ENCODE peak calls at places on chromosomes 7 and 10, in ten cellular contexts. C, L, M, W, X, E, I, Z, O and T are unnamed samples.

GRCh38 chr7:4851459-4852422 is 10.1 kb downstream of the PAPOLB start:
- DNase-seq in O (no peak), C (no peak), X (peak; percentile 73), E (no peak), M (no peak), W (no peak), L (no peak), I (no peak), Z (peak; percentile 14), T (no peak)

GRCh38 chr7:70142247-70142932 is 544.1 kb downstream of the AUTS2 start:
- DNase-seq in M (no peak), E (no peak), W (no peak), I (no peak), X (no peak), O (no peak), Z (no peak), C (no peak), L (no peak), T (no peak)

GRCh38 chr7:106464169-106464568 is 179.4 kb upstream of the NAMPT start:
- DNase-seq in O (no peak), W (no peak), I (no peak), L (no peak), C (no peak), X (no peak), Z (no peak), E (no peak), M (no peak), T (no peak)

GRCh38 chr10:63671317-63671937 is 150.2 kb downstream of the REEP3 start:
- DNase-seq in M (no peak), X (no peak), W (no peak), E (no peak), O (no peak), C (no peak), Z (no peak), I (no peak), L (no peak), T (no peak)

GRCh38 chr7:157683251-157684156 is 346.7 kb downstream of the DNAJB6 start:
- DNase-seq in I (peak; percentile 31), E (no peak), L (no peak), M (no peak), O (no peak), Z (peak; percentile 36), W (no peak), C (no peak), X (no peak), T (no peak)

GRCh38 chr7:25194036-25194435 is 34.2 kb downstream of the NPVF start:
- DNase-seq in O (no peak), M (no peak), Z (no peak), X (no peak), I (no peak), E (no peak), L (no peak), C (no peak), W (no peak), T (no peak)

GRCh38 chr7:77565917-77566316 is 28.8 kb downstream of the PTPN12 start:
- DNase-seq in L (no peak), C (no peak), W (no peak), X (peak; percentile 14), Z (no peak), I (no peak), O (no peak), E (no peak), M (no peak), T (no peak)

GRCh38 chr10:111200505-111201186 is 123.8 kb downstream of the ADRA2A start:
- DNase-seq in Z (no peak), I (no peak), W (peak; percentile 81), L (no peak), M (no peak), C (no peak), E (no peak), X (no peak), O (no peak), T (no peak)

GRCh38 chr7:85183296-85183695 is 3.6 kb downstream of the SEMA3D start:
- DNase-seq in W (no peak), C (no peak), M (no peak), O (no peak), L (no peak), I (no peak), Z (no peak), E (no peak), X (no peak), T (no peak)

GRCh38 chr10:78255796-78256638 is 222.4 kb downstream of the RPS24 start:
- DNase-seq in X (peak; percentile 95), I (no peak), W (peak; percentile 58), Z (peak; percentile 87), M (no peak), C (peak; percentile 13), L (no peak), E (no peak), O (no peak), T (peak; percentile 43)

GRCh38 chr10:12417341-12417740 is 68.0 kb downstream of the CAMK1D start:
- DNase-seq in X (no peak), O (no peak), Z (no peak), E (no peak), M (no peak), I (no peak), W (no peak), C (no peak), L (no peak), T (no peak)

DNA sequence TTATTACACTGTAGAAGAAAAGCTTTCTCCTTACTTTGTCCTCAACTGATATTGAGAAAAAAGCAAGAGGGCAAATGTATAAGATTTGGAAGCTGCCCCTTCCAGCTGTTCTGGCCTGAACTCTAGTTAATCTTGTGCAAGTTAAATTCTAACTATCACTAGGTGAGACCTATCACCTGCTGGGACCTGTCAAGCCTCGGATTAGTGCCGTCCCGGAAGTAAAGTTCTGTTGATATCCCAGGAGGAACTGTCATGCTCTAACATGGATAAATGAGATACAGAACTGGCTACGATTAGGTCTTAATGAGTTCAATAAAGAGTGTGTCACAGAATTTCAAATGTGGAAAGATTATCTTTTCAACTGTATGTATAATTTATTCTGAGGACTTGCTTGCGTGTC is 1.2 kb upstream of the BPGM start:
- DNase-seq in C (no peak), X (no peak), W (no peak), O (no peak), M (no peak), E (no peak), I (no peak), L (no peak), Z (no peak), T (no peak)
- H3K27ac ChIP-seq in C (peak overlapping the region; percentile 78), X (peak overlapping the region; percentile 76), W (peak overlapping the region; percentile 76), O (peak overlapping the region; percentile 90), M (peak overlapping the region; percentile 77), E (no peak overlapping the region), I (no peak overlapping the region), L (peak overlapping the region; percentile 85), Z (peak overlapping the region; percentile 72), T (no peak overlapping the region)

GRCh38 chr7:150324366-150324961 is 1.1 kb upstream of the ACTR3C start:
- DNase-seq in W (peak; percentile 37), I (no peak), M (no peak), O (no peak), X (no peak), L (no peak), Z (peak; percentile 56), C (no peak), E (no peak), T (no peak)
- H3K27ac ChIP-seq in W (peak overlapping the region; percentile 99), I (no peak overlapping the region), M (peak overlapping the region; percentile 58), O (peak overlapping the region; percentile 80), X (no peak overlapping the region), L (no peak overlapping the region), Z (no peak overlapping the region), C (no peak overlapping the region), E (no peak overlapping the region), T (peak overlapping the region; percentile 52)

GRCh38 chr7:135389971-135390370 is 119.9 kb downstream of the CNOT4 start:
- DNase-seq in Z (no peak), M (no peak), I (no peak), W (no peak), C (no peak), X (no peak), L (no peak), O (no peak), E (no peak), T (no peak)

GRCh38 chr7:135390829-135391228 is 119.1 kb downstream of the CNOT4 start:
- DNase-seq in Z (no peak), X (no peak), O (no peak), C (no peak), L (no peak), I (no peak), W (peak; percentile 15), E (no peak), M (no peak), T (no peak)

GRCh38 chr7:135391514-135391913 is 118.4 kb downstream of the CNOT4 start:
- DNase-seq in Z (no peak), E (no peak), C (no peak), I (no peak), L (no peak), M (no peak), W (no peak), O (no peak), X (no peak), T (no peak)

GRCh38 chr7:135388616-135389015 is 121.3 kb downstream of the CNOT4 start:
- DNase-seq in O (no peak), X (no peak), E (no peak), M (no peak), C (no peak), I (no peak), W (no peak), Z (no peak), L (no peak), T (no peak)

GRCh38 chr7:135392701-135393100 is 117.2 kb downstream of the CNOT4 start:
- DNase-seq in O (no peak), E (no peak), L (no peak), Z (no peak), X (no peak), I (no peak), M (no peak), C (no peak), W (no peak), T (no peak)
- H3K27ac ChIP-seq in O (no peak overlapping the region), E (no peak overlapping the region), L (no peak overlapping the region), Z (no peak overlapping the region), X (no peak overlapping the region), I (no peak overlapping the region), M (no peak overlapping the region), C (no peak overlapping the region), W (no peak overlapping the region), T (no peak overlapping the region)

GRCh38 chr10:6274040-6274439 is 71.3 kb downstream of the PFKFB3 start:
- DNase-seq in Z (no peak), L (no peak), C (no peak), M (no peak), X (no peak), E (no peak), I (no peak), W (no peak), O (no peak), T (no peak)

GRCh38 chr10:6272126-6272525 is 69.4 kb downstream of the PFKFB3 start:
- DNase-seq in I (no peak), L (no peak), X (no peak), W (no peak), C (no peak), O (no peak), M (no peak), Z (no peak), E (no peak), T (no peak)

GRCh38 chr10:6275022-6275997 is 72.6 kb downstream of the PFKFB3 start:
- DNase-seq in W (peak; percentile 90), M (peak; percentile 86), X (peak; percentile 98), L (peak; percentile 88), Z (peak; percentile 95), O (peak; percentile 67), C (peak; percentile 66), I (peak; percentile 17), E (peak; percentile 84), T (no peak)

GRCh38 chr10:6273351-6273750 is 70.6 kb downstream of the PFKFB3 start:
- DNase-seq in X (no peak), Z (no peak), C (no peak), M (no peak), E (no peak), O (no peak), W (no peak), L (no peak), I (no peak), T (no peak)

GRCh38 chr10:6274504-6274903 is 71.8 kb downstream of the PFKFB3 start:
- DNase-seq in W (no peak), C (no peak), M (no peak), X (no peak), L (no peak), E (no peak), Z (no peak), O (no peak), I (no peak), T (no peak)
- H3K27ac ChIP-seq in W (peak overlapping the region; percentile 49), C (peak overlapping the region; percentile 78), M (peak overlapping the region; percentile 84), X (peak overlapping the region; percentile 89), L (peak overlapping the region; percentile 60), E (peak overlapping the region; percentile 47), Z (peak overlapping the region; percentile 74), O (peak overlapping the region; percentile 59), I (no peak overlapping the region), T (no peak overlapping the region)